ENCODE peak calls at places on chromosomes 2 and 18, in seven cellular contexts. D is endothelial cell of umbilical vein, R is HCT116, Y is H9, T is tibial artery, K is cardiac muscle cell, X is stomach. A is an unnamed sample.

GRCh38 chr2:180571559-180571958 is 408.8 kb upstream of the UBE2E3 start:
- DNase-seq in Y (no peak), R (no peak), X (no peak), K (peak; percentile 40), D (no peak), T (no peak), A (no peak)

GRCh38 chr2:219697811-219698683 is 70.6 kb downstream of the SLC4A3 start:
- DNase-seq in D (no peak), K (no peak), X (no peak), Y (no peak), T (no peak), R (no peak), A (no peak)

GRCh38 chr18:63422862-63423304 is 607 bp upstream of the VPS4B start:
- DNase-seq in K (no peak), T (no peak), D (no peak), R (peak; percentile 18), Y (no peak), X (no peak), A (no peak)

GRCh38 chr2:25337276-25337675 is 4.4 kb downstream of the DNMT3A start:
- DNase-seq in K (no peak), T (no peak), X (no peak), R (no peak), D (no peak), Y (no peak), A (no peak)

GRCh38 chr2:137938204-137938603 is 26.1 kb upstream of the HNMT start:
- DNase-seq in D (no peak), K (peak; percentile 91), T (no peak), R (no peak), Y (no peak), X (no peak), A (no peak)

GRCh38 chr2:53787911-53788289 is 1.1 kb downstream of the ERLEC1 start:
- DNase-seq in X (no peak), T (no peak), R (no peak), D (no peak), Y (no peak), K (peak; percentile 8), A (no peak)

GRCh38 chr2:219417374-219417773 is 803 bp upstream of the DES start:
- DNase-seq in Y (no peak), R (no peak), D (no peak), K (no peak), T (no peak), X (no peak), A (peak; percentile 43)

GRCh38 chr2:96601382-96602292 is 36.5 kb downstream of the KANSL3 start:
- DNase-seq in Y (no peak), D (no peak), T (no peak), R (no peak), X (peak; percentile 30), K (no peak), A (no peak)

GRCh38 chr2:235149240-235149641 is 197.4 kb downstream of the SH3BP4 start:
- DNase-seq in T (no peak), Y (no peak), X (no peak), K (peak; percentile 14), D (no peak), R (no peak), A (no peak)

GRCh38 chr2:204072443-204073324 is 136.1 kb downstream of the ICOS start:
- DNase-seq in R (peak; percentile 21), T (no peak), D (peak; percentile 38), X (no peak), K (peak; percentile 18), Y (peak; percentile 72), A (peak; percentile 90)

GRCh38 chr2:162327134-162327769 is 8.8 kb upstream of the IFIH1 start:
- DNase-seq in T (no peak), D (no peak), Y (peak; percentile 30), R (no peak), X (no peak), K (no peak), A (no peak)

GRCh38 chr2:85288244-85288725 is 39.5 kb downstream of the TGOLN2 start:
- DNase-seq in D (no peak), Y (no peak), T (no peak), X (peak; percentile 57), R (peak; percentile 23), K (peak; percentile 50), A (no peak)

GRCh38 chr2:9508934-9509333 is 34.6 kb downstream of the IAH1 start:
- DNase-seq in Y (no peak), X (no peak), T (no peak), K (no peak), R (no peak), D (no peak), A (no peak)

GRCh38 chr2:34825671-34826070 is 1226.6 kb upstream of the FAM98A start:
- DNase-seq in Y (no peak), X (no peak), R (no peak), T (no peak), D (no peak), K (no peak), A (no peak)

DNA sequence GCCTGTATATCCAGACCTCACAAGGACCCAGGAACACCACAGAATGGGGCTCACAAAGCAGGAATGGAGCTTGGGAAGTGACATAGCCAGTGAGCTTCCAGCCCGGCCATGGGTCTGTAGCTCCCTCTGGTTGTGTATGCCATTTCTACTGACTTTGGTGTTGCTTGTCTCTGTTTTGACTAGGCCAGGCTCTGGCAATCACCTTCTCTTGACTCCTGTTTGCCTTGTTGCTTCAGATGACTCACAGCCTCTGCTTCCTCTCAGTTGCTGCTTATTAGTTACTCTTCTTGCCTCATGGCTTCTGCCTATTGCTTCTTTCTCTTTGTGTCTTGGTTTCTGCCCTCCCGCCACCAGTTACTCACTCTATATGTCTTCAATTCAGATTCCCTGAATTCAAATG is 15.8 kb upstream of the IER3IP1 start:
- DNase-seq in R (no peak), K (peak; percentile 22), X (no peak), T (no peak), Y (no peak), D (peak; percentile 35), A (no peak)
- TF ChIP-seq CTCF in R (no peak), K (no peak), X (no peak), T (no peak), Y (no peak), D (no peak), A (peak; percentile 39)

DNA sequence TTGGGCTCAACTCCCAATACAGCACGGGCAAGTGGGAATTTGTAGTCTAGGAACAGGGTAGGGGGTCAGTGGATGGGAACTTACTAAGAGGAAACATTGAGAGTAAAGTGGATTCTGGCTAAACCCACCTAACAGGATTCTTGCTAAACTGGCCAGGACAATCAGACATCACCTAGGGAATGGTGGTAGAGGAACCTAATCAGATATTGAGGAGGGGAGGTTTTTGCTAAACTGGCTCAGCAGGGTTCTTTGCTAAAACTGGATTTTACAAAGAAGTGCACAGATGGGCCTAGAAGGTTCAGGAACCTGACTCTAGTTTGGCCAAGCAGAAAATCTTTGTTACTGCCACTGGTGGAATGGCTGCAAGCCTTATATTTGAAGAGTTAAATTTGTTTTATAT is 55.9 kb downstream of the INPP4A start:
- DNase-seq in R (no peak), K (no peak), D (no peak), Y (no peak), X (no peak), T (peak; percentile 6), A (no peak)
- H3K4me1 ChIP-seq in R (no peaks in the 10 kb centered on the region), K (peaks cover 15% of the 10 kb centered on the region), D (peaks cover 16% of the 10 kb centered on the region), Y (no peaks in the 10 kb centered on the region), X (peaks cover 45% of the 10 kb centered on the region), T (peaks cover 18% of the 10 kb centered on the region), A (peaks cover 6% of the 10 kb centered on the region)

GRCh38 chr18:458016-458415 is 42.5 kb downstream of the COLEC12 start:
- DNase-seq in Y (no peak), X (no peak), K (peak; percentile 33), R (no peak), T (no peak), D (no peak), A (no peak)

GRCh38 chr18:457120-457519 is 43.4 kb downstream of the COLEC12 start:
- DNase-seq in X (no peak), R (no peak), T (peak; percentile 76), D (peak; percentile 80), Y (no peak), K (peak; percentile 95), A (peak; percentile 59)

GRCh38 chr18:457533-457932 is 43.0 kb downstream of the COLEC12 start:
- DNase-seq in Y (no peak), X (no peak), D (peak; percentile 60), T (no peak), K (peak; percentile 83), R (no peak), A (no peak)

GRCh38 chr18:453399-453798 is 47.1 kb downstream of the COLEC12 start:
- DNase-seq in K (no peak), Y (no peak), T (no peak), D (no peak), R (no peak), X (no peak), A (no peak)

DNA sequence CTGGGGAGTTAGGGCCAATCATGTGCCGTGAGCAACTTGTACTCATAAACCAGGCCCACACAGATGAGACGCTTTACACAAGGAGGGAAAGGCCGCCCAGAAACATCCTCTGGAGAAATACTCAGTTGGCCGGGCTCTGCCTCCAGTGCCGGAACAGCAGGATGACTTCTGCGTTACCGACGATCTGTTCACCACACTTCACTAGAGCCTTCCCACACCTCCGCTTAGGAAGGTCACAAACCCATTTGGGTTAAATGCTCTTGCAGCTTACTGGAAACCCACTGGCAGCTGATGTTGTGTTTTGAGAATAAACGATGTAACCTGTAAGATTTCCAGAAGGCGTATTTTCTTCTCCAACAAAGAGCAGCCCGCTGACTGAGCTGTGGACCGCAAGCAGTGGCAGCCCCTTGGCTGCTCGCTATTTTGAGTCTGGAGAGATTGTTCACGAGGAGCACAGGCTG is 44.1 kb downstream of the COLEC12 start:
- DNase-seq in D (no peak), K (peak; percentile 89), Y (no peak), R (no peak), T (peak; percentile 74), X (no peak), A (no peak)
- H3K27ac ChIP-seq in D (no peak overlapping the region), K (peak overlapping the region; percentile 82), Y (no peak overlapping the region), R (no peak overlapping the region), T (peak overlapping the region; percentile 65), X (no peak overlapping the region), A (no peak overlapping the region)

GRCh38 chr2:43228782-43229659 is 2.6 kb upstream of the ZFP36L2 start:
- DNase-seq in X (no peak), T (no peak), R (no peak), Y (no peak), K (peak; percentile 40), D (peak; percentile 11), A (no peak)

GRCh38 chr2:43226558-43226954 is at the start of gene ZFP36L2:
- DNase-seq in R (peak; percentile 86), K (peak; percentile 98), Y (peak; percentile 90), X (peak; percentile 97), D (peak; percentile 91), T (peak; percentile 98), A (peak; percentile 95)

GRCh38 chr2:43226955-43227829 is 786 bp upstream of the ZFP36L2 start:
- DNase-seq in K (peak; percentile 93), Y (peak; percentile 77), X (peak; percentile 98), D (peak; percentile 87), R (peak; percentile 47), T (peak; percentile 99), A (peak; percentile 93)

GRCh38 chr2:43228341-43228751 is 1.9 kb upstream of the ZFP36L2 start:
- DNase-seq in R (no peak), X (no peak), T (no peak), D (no peak), K (no peak), Y (no peak), A (no peak)

DNA sequence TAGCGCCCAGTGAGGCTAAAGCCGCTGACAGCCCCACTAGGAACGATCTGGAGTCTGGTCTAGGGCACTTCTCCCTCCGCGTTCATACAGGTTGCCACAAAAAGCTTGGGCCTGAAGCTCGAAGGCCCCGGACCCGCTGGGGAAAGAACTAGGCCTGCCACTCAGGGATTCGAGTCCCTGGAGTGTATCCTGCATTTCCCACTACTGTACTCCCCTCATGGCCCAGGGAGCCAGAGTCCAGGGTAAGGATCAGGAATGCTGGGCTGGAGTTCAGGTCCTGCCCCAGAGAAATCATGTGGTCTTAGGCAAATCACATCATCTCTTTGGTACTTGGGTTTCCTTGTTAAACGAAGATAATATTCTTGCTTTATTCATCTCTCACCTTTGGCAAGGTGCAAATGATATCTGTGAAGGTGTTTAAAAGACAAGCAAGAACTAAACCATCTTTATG is 1.4 kb upstream of the ZFP36L2 start:
- DNase-seq in R (no peak), D (no peak), T (no peak), X (no peak), Y (no peak), K (no peak), A (no peak)
- TF ChIP-seq CTCF in R (no peak), D (peak; percentile 52), T (no peak), X (no peak), Y (no peak), K (peak; percentile 23), A (no peak)

A was measured in endodermal cell.